ENCODE peak calls at places on chromosomes 4 and X, in nine cellular contexts. R is Kasumi-1; N is mucosa of descending colon; Z is HT-29; V is progenitor cell of endocrine pancreas; K is EH; H is lower leg skin; Y is caudate nucleus; X is stimulated activated CD4-positive, alpha-beta T cell treated with anti-CD3 and anti-CD28 coated beads, Interleukin-1b, Interleukin-23, amount 100 ng/mL, for 1 hour. J is an unnamed sample.
A peak's percentile ranks its signal among the peaks of the same experiment; 100 is the strongest.

GRCh38 chr4:168558587-168558986 is 61.7 kb downstream of the PALLD start:
- DNase-seq in R (no peak), N (no peak), Z (no peak), V (no peak), K (peak; percentile 78), H (no peak), Y (no peak), X (no peak), J (peak; percentile 30)

GRCh38 chrX:31334997-31335396 is 263.2 kb upstream of the FTHL17 start:
- DNase-seq in R (no peak), N (no peak), Z (no peak), V (no peak), K (no peak), H (no peak), Y (no peak), X (no peak), J (no peak)

GRCh38 chrX:123736333-123736921 is 3.6 kb upstream of the THOC2 start:
- DNase-seq in R (no peak), N (no peak), Z (no peak), V (no peak), K (peak; percentile 89), H (no peak), Y (no peak), X (no peak), J (peak; percentile 67)

GRCh38 chr4:42653606-42654560 is 3.0 kb downstream of the ATP8A1 start:
- DNase-seq in R (no peak), N (no peak), Z (no peak), V (no peak), K (no peak), H (no peak), Y (no peak), X (no peak), J (no peak)

GRCh38 chr4:74055096-74055495 is 16.6 kb upstream of the CXCL3 start:
- DNase-seq in R (no peak), N (no peak), Z (no peak), V (no peak), K (no peak), H (no peak), Y (no peak), X (no peak), J (no peak)

GRCh38 chr4:46956451-46956850 is 36.9 kb downstream of the GABRA4 start:
- DNase-seq in R (no peak), N (no peak), Z (no peak), V (no peak), K (no peak), H (no peak), Y (no peak), X (no peak), J (no peak)

GRCh38 chr4:47031011-47031678 is at the start of gene GABRB1:
- DNase-seq in R (no peak), N (peak; percentile 51), Z (peak; percentile 51), V (peak; percentile 37), K (peak; percentile 44), H (no peak), Y (peak; percentile 32), X (no peak), J (peak; percentile 39)

GRCh38 chr4:8688041-8688907 is 95.7 kb downstream of the CPZ start:
- DNase-seq in R (no peak), N (no peak), Z (peak; percentile 2), V (peak; percentile 68), K (peak; percentile 7), H (no peak), Y (no peak), X (no peak), J (peak; percentile 70)

GRCh38 chr4:25927361-25928040 is 13.5 kb downstream of the SMIM20 start:
- DNase-seq in R (no peak), N (no peak), Z (no peak), V (no peak), K (no peak), H (no peak), Y (no peak), X (no peak), J (no peak)

J was measured in GM23248.